ENCODE peak calls at places on chromosome 1, in five cellular contexts. Z is dorsolateral prefrontal cortex; M is erythroblast; O is AG08396; B is stimulated activated CD8-positive, alpha-beta memory T cell treated with anti-CD3 and anti-CD28 coated beads, Interleukin-4, amount 100 ng/mL, for 24 hours. P is an unnamed sample.

GRCh38 chr1:109595540-109595939 is 23.9 kb downstream of the GNAT2 start:
- DNase-seq in O (no peak), M (no peak), B (no peak), Z (no peak), P (no peak)

GRCh38 chr1:187893471-187893870 is 1064.7 kb downstream of the PLA2G4A start:
- DNase-seq in B (no peak), Z (no peak), M (no peak), O (no peak), P (no peak)

GRCh38 chr1:7650801-7651200 is 120.3 kb upstream of the VAMP3 start:
- DNase-seq in M (no peak), Z (no peak), B (no peak), O (no peak), P (no peak)

GRCh38 chr1:37673920-37674319 is 18.4 kb upstream of the CDCA8 start:
- DNase-seq in M (no peak), O (no peak), B (peak), Z (no peak), P (no peak)

GRCh38 chr1:220005489-220005888 is 40.8 kb downstream of the EPRS1 start:
- DNase-seq in Z (no peak), B (no peak), O (no peak), M (no peak), P (no peak)

GRCh38 chr1:151763990-151764389 is 694 bp upstream of the MRPL9 start:
- DNase-seq in O (peak), M (no peak), B (no peak), Z (no peak), P (no peak)

GRCh38 chr1:246690100-246690499 is 34.1 kb upstream of the SCCPDH start:
- DNase-seq in Z (no peak), B (no peak), M (no peak), O (no peak), P (no peak)

GRCh38 chr1:216330262-216330661 is 93.0 kb downstream of the USH2A start:
- DNase-seq in M (no peak), Z (no peak), B (no peak), O (no peak), P (peak)